ENCODE peak calls at places on chromosomes 6 and 20, in four cellular contexts. One of them, this sample, is unnamed.

GRCh38 chr20:55740076-55740475 is 265.2 kb downstream of the CBLN4 start:
- DNase-seq in mesendoderm: no peak
- DNase-seq in mesenchymal stem cell: no peak
- DNase-seq in Karpas-422: no peak
- DNase-seq in this sample: no peak

GRCh38 chr6:142478117-142478516 is 176.3 kb downstream of the ADGRG6 start:
- DNase-seq in mesendoderm: peak; percentile 76
- DNase-seq in mesenchymal stem cell: peak; percentile 42
- DNase-seq in Karpas-422: peak; percentile 80
- DNase-seq in this sample: peak; percentile 24

GRCh38 chr20:23926526-23926880 is 47.0 kb upstream of the CST5 start:
- DNase-seq in mesendoderm: no peak
- DNase-seq in mesenchymal stem cell: no peak
- DNase-seq in Karpas-422: no peak
- DNase-seq in this sample: no peak

GRCh38 chr6:55319961-55320690 is 7.1 kb upstream of the GFRAL start:
- DNase-seq in mesendoderm: peak; percentile 46
- DNase-seq in mesenchymal stem cell: peak; percentile 1
- DNase-seq in Karpas-422: no peak
- DNase-seq in this sample: peak; percentile 2

GRCh38 chr20:33944914-33945313 is 48.8 kb upstream of the RALY start:
- DNase-seq in mesendoderm: peak; percentile 69
- DNase-seq in mesenchymal stem cell: no peak
- DNase-seq in Karpas-422: no peak
- DNase-seq in this sample: no peak

GRCh38 chr6:56909115-56909907 is 45.6 kb upstream of the BEND6 start:
- DNase-seq in mesendoderm: no peak
- DNase-seq in mesenchymal stem cell: no peak
- DNase-seq in Karpas-422: no peak
- DNase-seq in this sample: no peak

GRCh38 chr20:10476319-10476724 is 41.2 kb downstream of the SLX4IP start:
- DNase-seq in mesendoderm: no peak
- DNase-seq in mesenchymal stem cell: no peak
- DNase-seq in Karpas-422: peak; percentile 86
- DNase-seq in this sample: peak; percentile 23

GRCh38 chr6:37056439-37057127 is 51.1 kb downstream of the FGD2 start:
- DNase-seq in mesendoderm: peak; percentile 63
- DNase-seq in mesenchymal stem cell: peak; percentile 64
- DNase-seq in Karpas-422: no peak
- DNase-seq in this sample: peak; percentile 46

GRCh38 chr6:156687875-156688549 is 89.2 kb upstream of the ARID1B start:
- DNase-seq in mesendoderm: peak; percentile 84
- DNase-seq in mesenchymal stem cell: peak; percentile 62
- DNase-seq in Karpas-422: no peak
- DNase-seq in this sample: peak; percentile 33

GRCh38 chr6:25601797-25602679 is 50.0 kb upstream of the SCGN start:
- DNase-seq in mesendoderm: peak; percentile 45
- DNase-seq in mesenchymal stem cell: peak; percentile 55
- DNase-seq in Karpas-422: peak; percentile 81
- DNase-seq in this sample: peak; percentile 89

GRCh38 chr20:2688041-2688591 is 4.5 kb upstream of the EBF4 start:
- DNase-seq in mesendoderm: peak; percentile 59
- DNase-seq in mesenchymal stem cell: peak; percentile 36
- DNase-seq in Karpas-422: peak; percentile 93
- DNase-seq in this sample: peak; percentile 41

GRCh38 chr20:2137552-2138201 is 36.0 kb downstream of the STK35 start:
- DNase-seq in mesendoderm: no peak
- DNase-seq in mesenchymal stem cell: peak; percentile 97
- DNase-seq in Karpas-422: no peak
- DNase-seq in this sample: peak; percentile 71

GRCh38 chr20:10523438-10523837 is 88.3 kb downstream of the SLX4IP start:
- DNase-seq in mesendoderm: no peak
- DNase-seq in mesenchymal stem cell: no peak
- DNase-seq in Karpas-422: no peak
- DNase-seq in this sample: no peak

GRCh38 chr6:90079555-90080490 is 185.6 kb downstream of the GJA10 start:
- DNase-seq in mesendoderm: peak; percentile 31
- DNase-seq in mesenchymal stem cell: no peak
- DNase-seq in Karpas-422: no peak
- DNase-seq in this sample: no peak

GRCh38 chr6:77457720-77458349 is 5.5 kb downstream of the HTR1B start:
- DNase-seq in mesendoderm: peak; percentile 94
- DNase-seq in mesenchymal stem cell: peak; percentile 95
- DNase-seq in Karpas-422: peak; percentile 76
- DNase-seq in this sample: peak; percentile 97

GRCh38 chr20:9280654-9281053 is 211.8 kb downstream of the PLCB4 start:
- DNase-seq in mesendoderm: no peak
- DNase-seq in mesenchymal stem cell: no peak
- DNase-seq in Karpas-422: no peak
- DNase-seq in this sample: peak; percentile 76

GRCh38 chr20:44866703-44867335 is 18.7 kb upstream of the YWHAB start:
- DNase-seq in mesendoderm: no peak
- DNase-seq in mesenchymal stem cell: no peak
- DNase-seq in Karpas-422: no peak
- DNase-seq in this sample: no peak

GRCh38 chr6:147974376-147974775 is 368.3 kb upstream of the SASH1 start:
- DNase-seq in mesendoderm: peak; percentile 78
- DNase-seq in mesenchymal stem cell: peak; percentile 22
- DNase-seq in Karpas-422: no peak
- DNase-seq in this sample: peak; percentile 46

GRCh38 chr6:449486-450419 is 58.2 kb downstream of the IRF4 start:
- DNase-seq in mesendoderm: no peak
- DNase-seq in mesenchymal stem cell: no peak
- DNase-seq in Karpas-422: no peak
- DNase-seq in this sample: no peak

GRCh38 chr6:65538644-65539043 is 168.4 kb downstream of the EYS start:
- DNase-seq in mesendoderm: peak; percentile 83
- DNase-seq in mesenchymal stem cell: no peak
- DNase-seq in Karpas-422: no peak
- DNase-seq in this sample: no peak

DNA sequence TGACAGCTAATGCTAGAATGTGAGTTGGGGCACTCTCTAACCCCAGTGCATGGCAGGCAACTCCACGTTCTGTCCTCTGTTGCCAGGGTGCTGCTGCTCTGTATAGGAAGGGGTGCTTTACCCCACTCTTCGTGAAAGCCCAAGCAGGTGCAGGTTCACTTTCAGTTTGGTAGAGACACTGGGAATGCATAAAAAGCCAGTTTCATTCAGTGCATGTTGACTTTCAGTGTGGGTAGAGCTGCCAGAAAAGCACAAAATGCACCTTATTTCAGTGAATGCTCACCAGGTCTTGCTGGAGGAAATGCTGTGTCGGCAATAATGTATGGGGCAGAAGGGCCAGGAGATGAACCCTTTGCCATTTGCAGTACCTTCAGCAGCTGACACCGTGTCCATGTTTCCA is 62.1 kb upstream of the ADGRB3 start:
- DNase-seq in mesendoderm: no peak
- DNase-seq in mesenchymal stem cell: no peak
- DNase-seq in Karpas-422: no peak
- DNase-seq in this sample: no peak
- H3K9ac ChIP-seq in mesendoderm: no peak overlapping the region
- H3K9ac ChIP-seq in mesenchymal stem cell: no peak overlapping the region
- H3K9ac ChIP-seq in Karpas-422: no peak overlapping the region
- H3K9ac ChIP-seq in this sample: no peak overlapping the region

DNA sequence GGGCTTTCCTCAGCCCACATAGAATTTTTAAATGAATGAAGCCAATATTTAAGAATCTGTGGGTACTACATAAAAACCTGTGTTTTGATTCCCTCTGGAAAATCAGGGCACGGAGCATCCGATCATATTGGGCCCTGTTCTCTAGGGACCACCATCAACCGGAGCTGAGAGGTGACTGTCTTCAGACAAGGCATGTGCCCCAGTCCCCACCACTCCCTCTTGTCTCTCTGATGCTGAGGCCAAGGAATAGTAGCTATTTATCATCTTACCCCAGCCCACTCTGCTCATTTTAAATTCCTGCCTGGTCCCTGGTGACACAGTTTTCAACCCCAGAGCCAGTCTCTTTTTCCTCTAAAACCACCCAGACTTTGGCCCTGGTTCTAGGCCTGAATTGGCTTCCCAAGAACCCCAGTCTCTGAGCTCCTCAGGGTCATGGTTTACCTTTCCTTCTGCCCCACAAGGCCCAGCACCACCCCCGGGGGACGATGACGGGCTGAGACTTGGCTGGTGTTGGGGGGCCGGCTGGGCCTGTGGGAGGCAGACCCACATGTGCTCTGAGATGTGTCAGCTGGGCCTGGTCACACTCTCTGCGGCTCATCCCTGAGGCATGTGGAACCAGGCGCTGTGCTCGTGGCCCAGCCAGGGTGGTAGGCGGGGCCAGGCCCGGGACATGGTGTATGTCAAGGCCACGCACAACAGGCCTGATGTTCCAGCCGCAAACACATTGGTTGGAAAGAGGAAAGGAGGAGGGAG is 114.4 kb downstream of the CEBPB start:
- DNase-seq in mesendoderm: no peak
- DNase-seq in mesenchymal stem cell: peak; percentile 98
- DNase-seq in Karpas-422: no peak
- DNase-seq in this sample: peak; percentile 93
- H3K9ac ChIP-seq in mesendoderm: no peak overlapping the region
- H3K9ac ChIP-seq in mesenchymal stem cell: peak overlapping the region; percentile 90
- H3K9ac ChIP-seq in Karpas-422: no peak overlapping the region
- H3K9ac ChIP-seq in this sample: peak overlapping the region; percentile 83

GRCh38 chr20:35283441-35284266 is 918 bp downstream of the EIF6 start:
- DNase-seq in mesendoderm: no peak
- DNase-seq in mesenchymal stem cell: no peak
- DNase-seq in Karpas-422: no peak
- DNase-seq in this sample: peak; percentile 32

GRCh38 chr20:35284267-35284991 is at the start of gene EIF6:
- DNase-seq in mesendoderm: peak; percentile 97
- DNase-seq in mesenchymal stem cell: peak; percentile 88
- DNase-seq in Karpas-422: peak; percentile 95
- DNase-seq in this sample: peak; percentile 92

GRCh38 chr20:35285806-35286076 is 1.2 kb upstream of the EIF6 start:
- DNase-seq in mesendoderm: no peak
- DNase-seq in mesenchymal stem cell: no peak
- DNase-seq in Karpas-422: no peak
- DNase-seq in this sample: no peak

GRCh38 chr20:35286077-35286898 is 1.7 kb upstream of the EIF6 start:
- DNase-seq in mesendoderm: no peak
- DNase-seq in mesenchymal stem cell: no peak
- DNase-seq in Karpas-422: no peak
- DNase-seq in this sample: no peak

GRCh38 chr20:35284992-35285805 is 627 bp upstream of the EIF6 start:
- DNase-seq in mesendoderm: no peak
- DNase-seq in mesenchymal stem cell: no peak
- DNase-seq in Karpas-422: no peak
- DNase-seq in this sample: no peak
- H3K9ac ChIP-seq in mesendoderm: peak overlapping the region; percentile 77
- H3K9ac ChIP-seq in mesenchymal stem cell: peak overlapping the region; percentile 95
- H3K9ac ChIP-seq in Karpas-422: peak overlapping the region; percentile 88
- H3K9ac ChIP-seq in this sample: peak overlapping the region; percentile 97

DNA sequence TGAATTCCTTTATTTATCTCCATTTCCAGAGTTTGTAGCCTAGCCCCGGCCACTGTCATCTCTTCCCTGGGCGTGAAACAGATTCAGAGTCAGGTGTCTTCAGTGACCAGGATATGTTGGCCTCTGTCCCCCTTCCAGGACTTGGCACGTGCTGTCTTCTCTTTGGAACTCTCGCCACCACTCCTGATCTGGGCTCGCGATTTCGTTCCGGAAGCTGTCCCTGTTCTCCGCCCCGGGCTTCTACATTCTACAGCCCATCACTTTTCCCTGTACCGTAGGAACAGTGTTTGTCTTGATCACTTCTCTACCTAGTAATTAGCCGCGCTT is 738 bp downstream of the GSS start:
- DNase-seq in mesendoderm: peak; percentile 58
- DNase-seq in mesenchymal stem cell: no peak
- DNase-seq in Karpas-422: no peak
- DNase-seq in this sample: no peak
- H3K9ac ChIP-seq in mesendoderm: peak overlapping the region; percentile 92
- H3K9ac ChIP-seq in mesenchymal stem cell: peak overlapping the region; percentile 97
- H3K9ac ChIP-seq in Karpas-422: peak overlapping the region; percentile 85
- H3K9ac ChIP-seq in this sample: peak overlapping the region; percentile 94

DNA sequence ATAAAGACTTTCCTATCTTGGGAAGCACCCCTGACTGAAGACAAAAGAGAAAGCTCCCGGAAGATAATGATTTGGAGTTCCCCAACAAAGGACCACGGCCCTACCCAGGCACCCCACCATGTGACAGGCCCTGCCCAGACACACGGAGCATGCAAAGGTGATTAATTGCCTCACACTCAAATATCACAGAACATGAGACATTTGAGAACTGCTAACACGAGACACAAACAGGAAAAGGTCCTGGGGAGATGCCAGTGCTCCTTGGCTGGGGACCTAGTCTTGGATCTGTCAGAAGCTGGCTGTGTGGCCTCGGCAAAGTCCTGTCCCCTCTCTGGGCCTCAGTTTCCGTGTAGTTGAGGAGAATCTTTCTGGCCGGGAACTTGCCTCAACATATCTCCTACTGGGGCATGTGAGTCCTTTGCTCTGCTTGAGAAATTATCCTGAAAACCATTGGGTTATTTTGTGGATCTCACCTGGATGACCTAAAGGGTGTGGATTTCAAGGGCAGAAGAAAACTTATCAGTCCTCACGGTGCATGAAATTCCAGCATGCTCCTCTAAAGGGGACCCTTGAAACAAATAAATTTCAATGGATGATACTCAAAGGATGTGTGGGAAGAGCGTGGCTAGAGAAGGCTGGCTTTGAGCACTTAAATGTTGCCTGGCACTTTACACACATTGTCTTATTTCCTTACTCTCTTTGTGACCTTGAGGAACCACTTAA is 82.3 kb upstream of the PTPN1 start:
- DNase-seq in mesendoderm: no peak
- DNase-seq in mesenchymal stem cell: peak; percentile 35
- DNase-seq in Karpas-422: no peak
- DNase-seq in this sample: peak; percentile 17
- H3K9ac ChIP-seq in mesendoderm: no peak overlapping the region
- H3K9ac ChIP-seq in mesenchymal stem cell: peak overlapping the region; percentile 25
- H3K9ac ChIP-seq in Karpas-422: no peak overlapping the region
- H3K9ac ChIP-seq in this sample: peak overlapping the region; percentile 67

DNA sequence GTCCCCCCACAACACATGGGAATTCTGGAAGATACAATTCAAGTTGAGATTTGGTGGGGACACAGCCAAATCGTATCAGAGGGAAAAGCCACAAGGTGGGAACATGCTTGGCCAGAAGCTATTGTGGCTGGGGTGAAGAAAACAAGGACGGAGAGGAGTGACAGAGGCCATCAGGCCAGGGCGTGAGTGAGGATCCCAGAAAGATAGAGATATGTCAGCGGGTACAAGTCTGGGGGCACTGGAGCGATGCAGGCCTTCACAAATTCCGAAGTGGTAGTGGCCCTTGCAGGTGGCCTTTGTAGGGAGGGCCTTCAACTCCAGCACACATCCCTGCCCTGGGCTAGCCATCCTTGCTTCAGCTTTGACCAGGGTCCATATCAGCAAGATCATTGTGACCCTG is 159.1 kb downstream of the BCAS1 start:
- DNase-seq in mesendoderm: no peak
- DNase-seq in mesenchymal stem cell: no peak
- DNase-seq in Karpas-422: no peak
- DNase-seq in this sample: no peak
- H3K9ac ChIP-seq in mesendoderm: no peak overlapping the region
- H3K9ac ChIP-seq in mesenchymal stem cell: no peak overlapping the region
- H3K9ac ChIP-seq in Karpas-422: no peak overlapping the region
- H3K9ac ChIP-seq in this sample: no peak overlapping the region

GRCh38 chr6:106688177-106688951 is 59.0 kb downstream of the QRSL1 start:
- DNase-seq in mesendoderm: no peak
- DNase-seq in mesenchymal stem cell: no peak
- DNase-seq in Karpas-422: peak; percentile 68
- DNase-seq in this sample: peak; percentile 36
- H3K9ac ChIP-seq in mesendoderm: no peak overlapping the region
- H3K9ac ChIP-seq in mesenchymal stem cell: no peak overlapping the region
- H3K9ac ChIP-seq in Karpas-422: peak overlapping the region; percentile 36
- H3K9ac ChIP-seq in this sample: peak overlapping the region; percentile 20

This sample was measured in adipocyte.